ENCODE peak calls at places on chromosomes 13 and 19, in six cellular contexts. N, Y, K, L, R and A are unnamed samples.
A peak's percentile ranks its signal among the peaks of the same experiment; 100 is the strongest.

GRCh38 chr19:16591803-16592556 is 19.8 kb upstream of the SLC35E1 start:
- DNase-seq in L (no peak), N (no peak), R (no peak), K (no peak), Y (peak; percentile 25), A (no peak)

GRCh38 chr19:2274937-2275535 is 6.9 kb downstream of the PEAK3 start:
- DNase-seq in N (peak; percentile 80), L (peak; percentile 68), K (peak; percentile 79), Y (peak; percentile 64), R (no peak), A (peak; percentile 53)

GRCh38 chr13:48727252-48728011 is 73.7 kb downstream of the CYSLTR2 start:
- DNase-seq in Y (peak; percentile 70), N (no peak), L (no peak), R (no peak), K (peak; percentile 96), A (peak; percentile 92)

GRCh38 chr13:21137696-21138095 is 38.7 kb downstream of the SKA3 start:
- DNase-seq in R (no peak), K (peak; percentile 44), L (peak; percentile 25), Y (peak; percentile 49), N (no peak), A (peak; percentile 26)

GRCh38 chr19:9727644-9728043 is 40.9 kb downstream of the ZNF846 start:
- DNase-seq in Y (no peak), K (no peak), L (no peak), R (no peak), N (no peak), A (no peak)

GRCh38 chr13:50323440-50324070 is 308.3 kb downstream of the KCNRG start:
- DNase-seq in N (no peak), Y (peak; percentile 96), L (no peak), K (peak; percentile 83), R (no peak), A (peak; percentile 86)

GRCh38 chr19:17184381-17184841 is 30.7 kb upstream of the USE1 start:
- DNase-seq in N (peak; percentile 26), L (no peak), R (no peak), K (peak; percentile 39), Y (peak; percentile 7), A (no peak)

GRCh38 chr19:3203754-3204645 is 18.3 kb downstream of the NCLN start:
- DNase-seq in L (no peak), K (no peak), N (no peak), Y (no peak), R (no peak), A (no peak)

GRCh38 chr13:27583645-27584044 is 36.7 kb downstream of the LNX2 start:
- DNase-seq in L (no peak), K (peak; percentile 45), Y (no peak), N (no peak), R (no peak), A (no peak)

GRCh38 chr19:31517466-31518180 is 168.4 kb upstream of the TSHZ3 start:
- DNase-seq in R (no peak), L (no peak), K (no peak), Y (no peak), N (no peak), A (no peak)

GRCh38 chr13:104357672-104358314 is 1291.6 kb upstream of the SLC10A2 start:
- DNase-seq in N (no peak), Y (no peak), R (no peak), K (no peak), L (no peak), A (no peak)

GRCh38 chr13:100588350-100589177 is at the start of gene GGACT:
- DNase-seq in L (peak; percentile 73), Y (peak; percentile 37), R (peak; percentile 66), K (peak; percentile 60), N (peak; percentile 84), A (peak; percentile 56)

GRCh38 chr19:1045247-1045603 is 5.3 kb downstream of the ABCA7 start:
- DNase-seq in N (peak; percentile 73), L (peak; percentile 91), K (peak; percentile 58), Y (no peak), R (no peak), A (no peak)

GRCh38 chr19:49932731-49933131 is 3.4 kb upstream of the NUP62 start:
- DNase-seq in K (no peak), Y (no peak), N (no peak), L (no peak), R (no peak), A (no peak)

GRCh38 chr13:84821261-84821660 is 939.0 kb upstream of the SLITRK1 start:
- DNase-seq in N (no peak), K (no peak), L (no peak), R (no peak), Y (no peak), A (no peak)

GRCh38 chr19:29415507-29415906 is 110.3 kb upstream of the VSTM2B start:
- DNase-seq in R (no peak), L (peak; percentile 29), Y (no peak), N (no peak), K (no peak), A (no peak)

GRCh38 chr13:61600360-61601033 is 184.8 kb upstream of the PCDH20 start:
- DNase-seq in Y (no peak), L (no peak), R (no peak), N (no peak), K (no peak), A (no peak)

GRCh38 chr19:10419646-10420443 is 493 bp upstream of the PDE4A start:
- DNase-seq in R (no peak), K (peak; percentile 83), L (peak; percentile 90), N (no peak), Y (peak; percentile 61), A (peak; percentile 82)

GRCh38 chr13:24308068-24308445 is 1.3 kb upstream of the C1QTNF9 start:
- DNase-seq in R (no peak), Y (no peak), K (no peak), N (no peak), L (no peak), A (no peak)

GRCh38 chr13:20882206-20882605 is 20.3 kb downstream of the XPO4 start:
- DNase-seq in L (no peak), N (no peak), Y (peak; percentile 8), R (no peak), K (no peak), A (no peak)

GRCh38 chr19:1945899-1946298 is 4.9 kb downstream of the CSNK1G2 start:
- DNase-seq in L (peak; percentile 56), K (peak; percentile 44), R (no peak), Y (no peak), N (peak; percentile 65), A (no peak)

GRCh38 chr13:82636119-82636518 is 1246.2 kb downstream of the SLITRK1 start:
- DNase-seq in K (peak; percentile 3), R (no peak), Y (peak; percentile 9), L (no peak), N (no peak), A (peak; percentile 2)

GRCh38 chr13:21234537-21234936 is 58.1 kb downstream of the MRPL57 start:
- DNase-seq in R (no peak), Y (no peak), L (no peak), K (peak; percentile 12), N (no peak), A (no peak)

GRCh38 chr19:41872775-41873647 is 4.1 kb upstream of the CD79A start:
- DNase-seq in Y (peak; percentile 59), N (peak; percentile 87), K (peak; percentile 70), L (peak; percentile 94), R (peak; percentile 82), A (peak; percentile 58)

GRCh38 chr13:30346159-30346788 is 38.9 kb upstream of the KATNAL1 start:
- DNase-seq in R (no peak), L (no peak), Y (no peak), N (peak; percentile 75), K (no peak), A (no peak)

GRCh38 chr19:14530005-14530348 is 583 bp downstream of the TECR start:
- DNase-seq in Y (no peak), K (no peak), R (no peak), L (peak; percentile 48), N (peak; percentile 72), A (no peak)

GRCh38 chr19:30069535-30070197 is 127.6 kb downstream of the URI1 start:
- DNase-seq in R (peak; percentile 22), Y (no peak), K (no peak), L (no peak), N (peak; percentile 3), A (no peak)

GRCh38 chr13:60155978-60156377 is 7.8 kb downstream of the DIAPH3 start:
- DNase-seq in R (no peak), N (no peak), L (no peak), K (no peak), Y (peak; percentile 8), A (no peak)

GRCh38 chr13:112465251-112466131 is 89.3 kb downstream of the SPACA7 start:
- DNase-seq in N (no peak), R (no peak), L (no peak), K (no peak), Y (no peak), A (no peak)

GRCh38 chr13:110610955-110611595 is 4.3 kb upstream of the NAXD start:
- DNase-seq in N (no peak), R (no peak), Y (peak; percentile 21), L (no peak), K (no peak), A (peak; percentile 45)

GRCh38 chr13:26488236-26489028 is 69.1 kb upstream of the WASF3 start:
- DNase-seq in L (no peak), N (no peak), Y (no peak), R (no peak), K (no peak), A (no peak)

GRCh38 chr19:44356383-44357111 is at the start of gene ZNF112:
- DNase-seq in L (peak; percentile 98), Y (peak; percentile 91), N (peak; percentile 90), R (peak; percentile 81), K (peak; percentile 93), A (peak; percentile 93)

DNA sequence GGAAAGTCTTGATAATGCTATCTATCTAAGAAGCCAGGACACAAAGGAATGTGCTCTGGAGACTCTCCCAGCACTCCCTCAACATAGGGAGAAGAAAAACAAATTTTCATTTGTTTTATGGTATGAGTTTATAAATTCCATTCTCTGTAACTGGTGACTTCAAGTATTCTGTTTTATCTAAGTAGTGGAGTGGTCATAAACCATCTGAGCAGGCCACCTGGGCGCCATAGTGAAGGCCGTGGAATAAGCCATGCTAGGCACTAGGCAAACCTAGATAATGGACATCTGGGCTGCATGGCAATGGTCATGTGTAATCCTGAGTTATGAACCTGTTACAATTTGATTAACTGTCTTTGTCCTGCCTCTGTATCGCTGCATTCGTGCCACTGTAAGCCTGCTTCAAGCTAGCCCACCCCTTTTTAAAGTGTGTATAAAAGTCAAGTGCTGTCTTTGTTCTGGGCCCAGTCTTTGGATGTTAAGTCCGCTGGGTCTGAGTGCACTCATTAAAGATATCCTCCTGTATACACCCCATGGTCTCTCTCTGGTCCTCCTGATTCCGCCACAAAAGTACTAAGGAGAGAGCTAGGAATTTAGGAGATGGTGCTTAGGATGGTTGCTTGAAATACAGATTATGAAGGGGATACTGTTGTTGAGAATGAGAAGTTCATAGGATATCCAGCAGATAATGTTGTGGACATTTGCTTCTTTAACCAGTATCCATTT is 13.2 kb downstream of the GTF2F2 start:
- DNase-seq in N (no peak), K (no peak), R (no peak), Y (no peak), L (peak; percentile 56), A (peak; percentile 25)
- H3K9me3 ChIP-seq in N (no peaks in the 10 kb centered on the region), K (no peaks in the 10 kb centered on the region), R (no peaks in the 10 kb centered on the region), Y (peaks cover 3% of the 10 kb centered on the region), L (peaks cover 10% of the 10 kb centered on the region), A (no peaks in the 10 kb centered on the region)

GRCh38 chr19:5189318-5189607 is 151.3 kb downstream of the PTPRS start:
- DNase-seq in L (no peak), Y (no peak), N (no peak), R (no peak), K (no peak), A (no peak)
- H3K4me1 ChIP-seq in L (peaks cover 4% of the 10 kb centered on the region), Y (peaks cover 2% of the 10 kb centered on the region), N (no peaks in the 10 kb centered on the region), R (no peaks in the 10 kb centered on the region), K (no peaks in the 10 kb centered on the region), A (peaks cover 3% of the 10 kb centered on the region)

GRCh38 chr19:40686882-40687524 is 3.4 kb downstream of the NUMBL start:
- DNase-seq in K (no peak), Y (no peak), R (no peak), N (no peak), L (peak; percentile 44), A (no peak)
- H3K4me3 ChIP-seq in K (no peak overlapping the region), Y (no peak overlapping the region), R (no peak overlapping the region), N (no peak overlapping the region), L (no peak overlapping the region), A (peak overlapping the region; percentile 98)

GRCh38 chr19:6995054-6995453 is 26.2 kb downstream of the MBD3L2B start:
- DNase-seq in K (no peak), N (no peak), R (no peak), Y (no peak), L (no peak), A (no peak)
- H3K9me3 ChIP-seq in K (no peaks in the 10 kb centered on the region), N (no peaks in the 10 kb centered on the region), R (no peaks in the 10 kb centered on the region), Y (peaks cover 15% of the 10 kb centered on the region), L (no peaks in the 10 kb centered on the region), A (no peaks in the 10 kb centered on the region)